ENCODE peak calls at places on chromosomes 3 and 15, in six cellular contexts. B, V, I, W, G and Q are unnamed samples.
A peak's percentile ranks its signal among the peaks of the same experiment; 100 is the strongest.

GRCh38 chr3:192409838-192410683 is 317.3 kb downstream of the FGF12 start:
- DNase-seq in B (peak; percentile 43), V (peak; percentile 20), I (peak; percentile 75), W (no peak), G (no peak), Q (peak; percentile 62)

GRCh38 chr3:31704651-31705179 is 172.0 kb downstream of the STT3B start:
- DNase-seq in B (no peak), V (peak; percentile 75), I (no peak), W (peak; percentile 92), G (no peak), Q (no peak)

GRCh38 chr3:63069780-63070540 is 194.7 kb upstream of the CADPS start:
- DNase-seq in B (no peak), V (no peak), I (no peak), W (no peak), G (no peak), Q (no peak)

GRCh38 chr15:89654847-89655805 is at the start of gene KIF7:
- DNase-seq in B (peak; percentile 70), V (peak; percentile 48), I (peak; percentile 87), W (peak; percentile 47), G (peak; percentile 13), Q (peak; percentile 84)

GRCh38 chr3:72665701-72666443 is 182.4 kb downstream of the SHQ1 start:
- DNase-seq in B (no peak), V (peak; percentile 28), I (peak; percentile 87), W (no peak), G (no peak), Q (peak; percentile 37)

GRCh38 chr3:43814461-43814860 is 123.7 kb downstream of the ABHD5 start:
- DNase-seq in B (no peak), V (no peak), I (no peak), W (no peak), G (no peak), Q (no peak)

GRCh38 chr3:184323696-184324095 is 9.3 kb downstream of the EIF4G1 start:
- DNase-seq in B (no peak), V (no peak), I (no peak), W (no peak), G (no peak), Q (no peak)

GRCh38 chr3:37103103-37103815 is 71.1 kb downstream of the LRRFIP2 start:
- DNase-seq in B (no peak), V (no peak), I (no peak), W (no peak), G (no peak), Q (no peak)

GRCh38 chr3:156303316-156303715 is 182.9 kb downstream of the KCNAB1 start:
- DNase-seq in B (no peak), V (no peak), I (no peak), W (no peak), G (no peak), Q (no peak)

GRCh38 chr3:13549513-13550256 is 760 bp downstream of the FBLN2 start:
- DNase-seq in B (no peak), V (no peak), I (no peak), W (no peak), G (no peak), Q (no peak)

GRCh38 chr3:134330895-134331810 is 43.1 kb downstream of the AMOTL2 start:
- DNase-seq in B (no peak), V (peak; percentile 63), I (no peak), W (peak; percentile 71), G (peak; percentile 82), Q (no peak)

GRCh38 chr3:102480139-102480538 is 45.3 kb downstream of the ZPLD1 start:
- DNase-seq in B (no peak), V (no peak), I (no peak), W (no peak), G (peak; percentile 0), Q (no peak)

GRCh38 chr15:60865507-60865906 is 363.6 kb downstream of the RORA start:
- DNase-seq in B (no peak), V (peak; percentile 34), I (no peak), W (peak; percentile 66), G (no peak), Q (no peak)

GRCh38 chr3:34106879-34107278 is 308.4 kb downstream of the PDCD6IP start:
- DNase-seq in B (peak; percentile 39), V (no peak), I (peak; percentile 73), W (no peak), G (peak; percentile 27), Q (peak; percentile 71)

GRCh38 chr3:193933451-193933850 is 202.5 kb upstream of the HES1 start:
- DNase-seq in B (no peak), V (no peak), I (no peak), W (no peak), G (no peak), Q (no peak)

GRCh38 chr3:193929373-193929772 is 206.6 kb upstream of the HES1 start:
- DNase-seq in B (no peak), V (no peak), I (no peak), W (no peak), G (no peak), Q (no peak)

GRCh38 chr3:193932576-193932975 is 203.4 kb upstream of the HES1 start:
- DNase-seq in B (no peak), V (no peak), I (no peak), W (no peak), G (no peak), Q (no peak)

GRCh38 chr3:193930247-193930646 is 205.7 kb upstream of the HES1 start:
- DNase-seq in B (no peak), V (no peak), I (no peak), W (no peak), G (no peak), Q (no peak)

DNA sequence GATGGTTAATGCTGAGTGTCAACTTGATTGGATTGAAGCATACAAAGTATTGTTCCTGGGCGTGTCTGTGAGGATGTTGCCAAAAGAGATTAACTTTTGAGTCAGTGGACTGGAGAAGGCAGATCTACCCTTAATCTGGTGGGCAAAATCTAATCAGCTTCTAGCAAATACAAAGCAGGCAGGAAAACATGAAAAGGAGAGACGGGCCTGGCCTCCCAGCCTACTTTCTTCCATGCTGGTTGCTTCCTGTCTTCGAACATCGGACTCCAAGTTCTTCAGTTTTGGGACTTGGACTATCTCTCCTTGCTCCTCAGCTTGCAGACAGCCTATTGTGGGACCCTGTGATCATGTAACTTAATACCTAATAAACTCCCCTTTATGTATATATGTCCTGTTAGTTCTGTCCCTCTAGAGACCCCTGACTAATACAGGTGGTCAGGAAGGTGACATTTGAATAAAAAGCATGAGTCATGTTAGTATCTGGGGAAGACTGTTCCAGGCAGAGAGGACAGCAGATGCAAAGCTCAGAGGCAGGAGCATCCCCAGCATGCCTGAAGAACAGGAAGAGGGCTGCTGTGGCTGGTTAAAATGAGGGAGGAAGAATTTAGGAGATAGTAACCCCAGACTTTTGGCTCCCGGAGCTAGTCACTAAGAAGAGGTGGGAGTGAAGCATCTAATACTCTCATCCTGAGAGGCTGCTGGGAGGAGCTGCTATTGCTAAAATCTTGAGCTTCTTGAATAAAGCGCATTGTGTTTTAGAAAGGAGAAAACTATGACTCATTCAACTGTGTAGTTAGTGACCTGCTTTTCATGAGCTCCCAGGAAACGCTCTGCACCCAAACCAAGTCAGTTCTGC is 207.4 kb upstream of the HES1 start:
- DNase-seq in B (no peak), V (no peak), I (no peak), W (no peak), G (no peak), Q (no peak)
- H4K91ac ChIP-seq in B (no peak overlapping the region), V (no peak overlapping the region), I (no peak overlapping the region), W (no peak overlapping the region), G (no peak overlapping the region), Q (no peak overlapping the region)

GRCh38 chr3:130729154-130729553 is 17.5 kb downstream of the PIK3R4 start:
- DNase-seq in B (no peak), V (no peak), I (no peak), W (no peak), G (no peak), Q (no peak)

GRCh38 chr3:130733236-130733884 is 13.3 kb downstream of the PIK3R4 start:
- DNase-seq in B (no peak), V (no peak), I (no peak), W (no peak), G (no peak), Q (no peak)

GRCh38 chr3:130731817-130732216 is 14.8 kb downstream of the PIK3R4 start:
- DNase-seq in B (no peak), V (no peak), I (no peak), W (no peak), G (no peak), Q (no peak)

GRCh38 chr3:130725746-130726145 is 20.9 kb downstream of the PIK3R4 start:
- DNase-seq in B (no peak), V (no peak), I (no peak), W (no peak), G (no peak), Q (no peak)

DNA sequence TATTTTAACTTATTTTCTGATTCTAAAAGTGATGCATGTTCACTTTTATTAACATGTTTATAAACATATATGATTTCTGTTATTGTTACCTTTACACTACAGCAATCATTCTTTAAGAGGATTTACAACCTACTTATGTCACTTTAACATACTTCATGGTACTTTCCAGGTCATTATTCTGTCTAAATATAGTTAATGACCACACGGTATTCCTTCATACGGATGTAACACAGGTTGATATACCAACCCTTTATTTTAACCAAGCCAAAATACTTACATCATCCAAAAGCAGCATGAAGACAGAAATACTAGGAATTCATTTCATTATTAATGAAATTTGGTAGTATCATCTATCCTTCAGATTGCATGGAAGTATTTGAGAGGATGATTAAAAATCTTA is 18.6 kb downstream of the PIK3R4 start:
- DNase-seq in B (no peak), V (no peak), I (no peak), W (no peak), G (no peak), Q (no peak)
- H4K91ac ChIP-seq in B (no peak overlapping the region), V (no peak overlapping the region), I (no peak overlapping the region), W (no peak overlapping the region), G (no peak overlapping the region), Q (no peak overlapping the region)

DNA sequence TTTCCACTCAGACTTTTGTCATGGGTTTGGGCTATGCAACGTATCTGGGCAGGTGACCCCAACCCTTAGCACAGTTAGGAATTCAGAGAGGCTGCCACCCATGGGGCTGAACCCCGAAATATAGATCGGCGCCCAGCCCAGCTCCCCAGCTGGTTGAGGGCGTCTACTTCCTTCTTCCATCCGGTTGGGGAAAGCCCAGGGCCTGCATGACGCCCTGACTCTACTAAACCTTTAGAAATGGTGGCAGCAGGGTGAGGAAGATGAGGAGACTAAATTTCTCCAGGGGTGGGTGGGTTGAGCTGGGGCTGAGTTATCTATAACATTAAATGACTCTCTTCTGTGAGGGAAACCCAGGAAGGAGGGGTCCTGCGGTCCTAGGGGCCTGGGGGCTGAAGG is 28.3 kb downstream of the NR2F2 start:
- DNase-seq in B (no peak), V (no peak), I (no peak), W (no peak), G (no peak), Q (no peak)
- H4K91ac ChIP-seq in B (no peak overlapping the region), V (no peak overlapping the region), I (no peak overlapping the region), W (no peak overlapping the region), G (no peak overlapping the region), Q (no peak overlapping the region)

GRCh38 chr3:66483006-66483928 is 17.6 kb downstream of the LRIG1 start:
- DNase-seq in B (no peak), V (peak; percentile 45), I (no peak), W (peak; percentile 73), G (no peak), Q (no peak)

GRCh38 chr3:66480666-66481065 is 20.2 kb downstream of the LRIG1 start:
- DNase-seq in B (no peak), V (peak; percentile 58), I (no peak), W (peak; percentile 41), G (no peak), Q (no peak)

GRCh38 chr3:66484106-66484857 is 16.5 kb downstream of the LRIG1 start:
- DNase-seq in B (no peak), V (no peak), I (no peak), W (no peak), G (no peak), Q (no peak)

GRCh38 chr3:66481071-66482001 is 19.5 kb downstream of the LRIG1 start:
- DNase-seq in B (no peak), V (peak; percentile 84), I (no peak), W (peak; percentile 90), G (no peak), Q (no peak)

GRCh38 chr3:66482005-66482404 is 18.8 kb downstream of the LRIG1 start:
- DNase-seq in B (no peak), V (no peak), I (no peak), W (no peak), G (no peak), Q (no peak)
- H4K91ac ChIP-seq in B (no peak overlapping the region), V (peak overlapping the region; percentile 98), I (no peak overlapping the region), W (peak overlapping the region; percentile 40), G (no peak overlapping the region), Q (no peak overlapping the region)